ENCODE peak calls at places on chromosomes 5 and 9, in eight cellular contexts. L is CD4-positive, alpha-beta memory T cell; P is SK-N-SH; J is thyroid gland; F is GM23248; S is hepatocyte; V is naive thymus-derived CD4-positive, alpha-beta T cell; T is osteoblast. Z is an unnamed sample.

GRCh38 chr5:144798595-144798994 is 627.9 kb downstream of the KCTD16 start:
- DNase-seq in L (no peak), P (no peak), J (no peak), F (no peak), S (no peak), V (no peak), T (no peak), Z (no peak)

GRCh38 chr9:121133104-121133816 is 58.5 kb downstream of the CNTRL start:
- DNase-seq in L (peak; percentile 81), P (no peak), J (peak; percentile 5), F (no peak), S (peak; percentile 55), V (peak; percentile 79), T (no peak), Z (peak; percentile 39)

GRCh38 chr5:67610191-67610912 is 413.8 kb upstream of the CD180 start:
- DNase-seq in L (no peak), P (no peak), J (no peak), F (no peak), S (no peak), V (no peak), T (no peak), Z (no peak)

GRCh38 chr9:15142903-15143534 is 164.0 kb downstream of the TTC39B start:
- DNase-seq in L (peak; percentile 24), P (peak; percentile 71), J (no peak), F (peak; percentile 77), S (peak; percentile 70), V (peak; percentile 35), T (peak; percentile 65), Z (no peak)

GRCh38 chr5:159965031-159965837 is 43.7 kb upstream of the TTC1 start:
- DNase-seq in L (no peak), P (peak; percentile 69), J (peak; percentile 55), F (peak; percentile 80), S (peak; percentile 76), V (no peak), T (peak; percentile 91), Z (no peak)

GRCh38 chr9:84238652-84239051 is 101.9 kb downstream of the SLC28A3 start:
- DNase-seq in L (no peak), P (no peak), J (no peak), F (no peak), S (no peak), V (no peak), T (no peak), Z (no peak)

GRCh38 chr5:143494162-143494561 is 90.7 kb upstream of the NR3C1 start:
- DNase-seq in L (no peak), P (no peak), J (no peak), F (peak; percentile 90), S (no peak), V (no peak), T (no peak), Z (no peak)

GRCh38 chr5:119400248-119400647 is 44.4 kb downstream of the TNFAIP8 start:
- DNase-seq in L (no peak), P (no peak), J (peak; percentile 29), F (peak; percentile 24), S (peak; percentile 68), V (no peak), T (no peak), Z (no peak)

GRCh38 chr9:69549310-69550202 is 122.6 kb downstream of the APBA1 start:
- DNase-seq in L (peak; percentile 45), P (peak; percentile 44), J (peak; percentile 38), F (peak; percentile 69), S (peak; percentile 61), V (peak; percentile 42), T (peak; percentile 78), Z (no peak)

GRCh38 chr9:82209797-82210470 is 221.4 kb downstream of the SPATA31D1 start:
- DNase-seq in L (no peak), P (no peak), J (no peak), F (peak; percentile 23), S (no peak), V (no peak), T (no peak), Z (no peak)

GRCh38 chr5:95859327-95860060 is 37.0 kb upstream of the GLRX start:
- DNase-seq in L (no peak), P (no peak), J (no peak), F (peak; percentile 87), S (peak; percentile 54), V (no peak), T (peak; percentile 83), Z (no peak)

GRCh38 chr5:120507826-120508463 is 43.8 kb downstream of the PRR16 start:
- DNase-seq in L (no peak), P (no peak), J (no peak), F (peak; percentile 65), S (no peak), V (no peak), T (no peak), Z (no peak)

GRCh38 chr9:130857864-130858730 is 23.0 kb downstream of the ABL1 start:
- DNase-seq in L (no peak), P (no peak), J (peak; percentile 56), F (peak; percentile 95), S (no peak), V (no peak), T (peak; percentile 87), Z (no peak)

GRCh38 chr5:159184236-159184635 is 25.1 kb downstream of the RNF145 start:
- DNase-seq in L (no peak), P (no peak), J (no peak), F (peak; percentile 50), S (no peak), V (no peak), T (no peak), Z (no peak)

GRCh38 chr5:58842851-58843250 is 260.0 kb downstream of the RAB3C start:
- DNase-seq in L (no peak), P (no peak), J (no peak), F (peak; percentile 20), S (no peak), V (no peak), T (no peak), Z (no peak)

GRCh38 chr5:117149312-117149711 is 574.7 kb upstream of the SEMA6A start:
- DNase-seq in L (no peak), P (no peak), J (no peak), F (no peak), S (no peak), V (no peak), T (no peak), Z (no peak)

GRCh38 chr5:149956685-149957084 is 3.9 kb upstream of the SLC26A2 start:
- DNase-seq in L (no peak), P (no peak), J (no peak), F (no peak), S (no peak), V (no peak), T (no peak), Z (no peak)

DNA sequence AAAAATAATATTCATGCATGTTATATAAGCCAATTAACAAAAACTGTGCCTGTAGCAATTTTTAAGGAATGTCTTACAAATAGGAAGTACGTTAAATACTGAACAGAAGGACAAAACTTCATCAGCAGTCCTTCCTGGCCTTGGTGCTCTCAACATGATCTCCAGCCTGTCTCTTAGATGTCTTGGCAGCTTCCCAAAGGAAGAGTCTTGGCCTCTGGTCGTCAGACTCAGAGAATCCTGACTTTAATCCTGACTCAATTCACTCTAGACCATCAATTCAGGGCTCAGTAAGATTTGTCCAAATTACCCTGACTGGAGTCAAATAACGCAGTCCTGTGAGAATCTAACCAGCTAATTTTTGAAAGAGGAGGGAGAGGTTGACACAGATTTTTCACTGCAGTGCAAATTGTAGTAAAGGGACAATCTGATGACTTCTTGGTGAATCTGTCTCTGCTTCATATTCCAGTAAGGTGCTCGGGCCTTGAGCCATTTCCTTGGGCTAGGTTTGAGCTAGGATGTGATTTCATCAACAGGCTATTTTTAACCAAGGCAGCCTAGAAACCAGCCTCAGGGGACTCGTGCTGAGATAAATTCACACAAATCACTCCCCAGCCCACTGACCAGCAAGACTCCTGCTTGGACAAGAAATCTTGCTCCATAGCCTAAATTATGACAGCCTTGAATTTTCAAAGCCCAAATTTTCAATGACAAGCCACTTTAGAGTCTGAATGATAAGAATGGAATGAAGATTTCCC is 257.5 kb downstream of the ENC1 start:
- DNase-seq in L (no peak), P (peak; percentile 19), J (no peak), F (peak; percentile 86), S (peak; percentile 33), V (no peak), T (peak; percentile 66), Z (no peak)
- H3K27ac ChIP-seq in L (no peak overlapping the region), P (peak overlapping the region; percentile 54), J (no peak overlapping the region), F (peak overlapping the region; percentile 23), S (peak overlapping the region; percentile 20), V (no peak overlapping the region), T (peak overlapping the region; percentile 55), Z (no peak overlapping the region)

GRCh38 chr5:36180556-36181350 is 28.8 kb downstream of the SKP2 start:
- DNase-seq in L (no peak), P (no peak), J (no peak), F (no peak), S (no peak), V (no peak), T (no peak), Z (no peak)

GRCh38 chr5:36179950-36180349 is 28.0 kb downstream of the SKP2 start:
- DNase-seq in L (no peak), P (no peak), J (no peak), F (no peak), S (no peak), V (no peak), T (no peak), Z (no peak)

GRCh38 chr5:36177715-36178556 is 26.0 kb downstream of the SKP2 start:
- DNase-seq in L (no peak), P (peak; percentile 32), J (peak; percentile 15), F (peak; percentile 73), S (peak; percentile 46), V (no peak), T (peak; percentile 47), Z (no peak)

GRCh38 chr5:36177154-36177553 is 25.2 kb downstream of the SKP2 start:
- DNase-seq in L (no peak), P (no peak), J (no peak), F (no peak), S (no peak), V (no peak), T (no peak), Z (no peak)

DNA sequence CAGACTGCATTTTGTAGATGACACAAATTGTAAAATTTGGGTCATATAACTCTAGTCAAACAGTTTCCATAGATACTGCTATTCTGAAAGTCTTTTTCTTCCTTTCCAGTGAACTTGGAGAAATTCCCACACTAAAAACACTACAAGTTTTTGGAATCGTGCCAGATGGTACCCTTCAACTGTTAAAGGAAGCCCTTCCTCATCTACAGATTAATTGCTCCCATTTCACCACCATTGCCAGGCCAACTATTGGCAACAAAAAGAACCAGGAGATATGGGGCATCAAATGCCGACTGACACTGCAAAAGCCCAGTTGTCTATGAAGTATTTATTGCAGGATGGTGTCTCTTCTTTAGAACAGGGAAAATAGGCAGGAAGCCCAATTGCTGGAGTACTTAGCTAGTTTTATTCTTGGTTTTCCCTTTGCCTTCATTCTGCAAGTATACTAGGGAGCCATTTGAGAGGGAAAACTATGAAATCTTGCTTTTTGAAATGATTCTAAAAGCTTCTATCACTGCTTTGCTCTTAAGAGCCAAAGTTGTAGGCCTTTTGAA is 29.9 kb downstream of the SKP2 start:
- DNase-seq in L (no peak), P (no peak), J (no peak), F (no peak), S (no peak), V (no peak), T (no peak), Z (no peak)
- H3K27ac ChIP-seq in L (no peak overlapping the region), P (no peak overlapping the region), J (no peak overlapping the region), F (no peak overlapping the region), S (no peak overlapping the region), V (no peak overlapping the region), T (no peak overlapping the region), Z (no peak overlapping the region)

GRCh38 chr5:109701779-109702178 is 12.1 kb downstream of the MAN2A1 start:
- DNase-seq in L (no peak), P (no peak), J (no peak), F (peak; percentile 51), S (no peak), V (no peak), T (no peak), Z (no peak)
- H3K27ac ChIP-seq in L (no peak overlapping the region), P (no peak overlapping the region), J (no peak overlapping the region), F (no peak overlapping the region), S (peak overlapping the region; percentile 13), V (no peak overlapping the region), T (no peak overlapping the region), Z (no peak overlapping the region)

GRCh38 chr5:10289353-10289752 is 18.3 kb downstream of the CMBL start:
- DNase-seq in L (no peak), P (no peak), J (peak; percentile 66), F (peak; percentile 66), S (no peak), V (no peak), T (no peak), Z (no peak)
- H3K27ac ChIP-seq in L (no peak overlapping the region), P (no peak overlapping the region), J (peak overlapping the region; percentile 89), F (no peak overlapping the region), S (no peak overlapping the region), V (no peak overlapping the region), T (no peak overlapping the region), Z (no peak overlapping the region)

Z was measured in effector memory CD4-positive, alpha-beta T cell.